ENCODE peak calls at places on chromosomes 2 and 18, in nine cellular contexts. X is GM23248, Q is aorta, M is HepG2, P is GM23338, J is small intestine, A is heart left ventricle, R is dorsolateral prefrontal cortex, L is psoas muscle. E is an unnamed sample.

GRCh38 chr18:48319796-48320638 is 89.2 kb downstream of the ZBTB7C start:
- DNase-seq in X (peak; percentile 58), Q (no peak), M (no peak), P (no peak), J (no peak), A (no peak), R (no peak), L (no peak), E (peak; percentile 35)

GRCh38 chr2:164009801-164010337 is 274.1 kb upstream of the FIGN start:
- DNase-seq in X (no peak), Q (no peak), M (no peak), P (no peak), J (no peak), A (no peak), R (no peak), L (no peak), E (no peak)

GRCh38 chr18:50281972-50282520 is 723 bp upstream of the MBD1 start:
- DNase-seq in X (no peak), Q (no peak), M (no peak), P (no peak), J (no peak), A (no peak), R (no peak), L (no peak), E (no peak)

GRCh38 chr2:27075219-27075871 is 3.1 kb upstream of the EMILIN1 start:
- DNase-seq in X (no peak), Q (no peak), M (no peak), P (no peak), J (no peak), A (peak; percentile 77), R (no peak), L (peak; percentile 71), E (no peak)

GRCh38 chr18:32610116-32610630 is 139.5 kb upstream of the GAREM1 start:
- DNase-seq in X (no peak), Q (no peak), M (no peak), P (no peak), J (no peak), A (no peak), R (no peak), L (no peak), E (no peak)

GRCh38 chr18:76468345-76469275 is 26.4 kb downstream of the ZNF516 start:
- DNase-seq in X (no peak), Q (no peak), M (no peak), P (no peak), J (no peak), A (no peak), R (no peak), L (no peak), E (no peak)

GRCh38 chr2:156436477-156437085 is 402 bp downstream of the GPD2 start:
- DNase-seq in X (peak; percentile 63), Q (no peak), M (no peak), P (peak; percentile 25), J (peak; percentile 56), A (no peak), R (no peak), L (no peak), E (no peak)

GRCh38 chr18:9475643-9476580 is 599 bp downstream of the RALBP1 start:
- DNase-seq in X (peak; percentile 63), Q (no peak), M (no peak), P (peak; percentile 20), J (peak; percentile 38), A (no peak), R (no peak), L (no peak), E (no peak)

DNA sequence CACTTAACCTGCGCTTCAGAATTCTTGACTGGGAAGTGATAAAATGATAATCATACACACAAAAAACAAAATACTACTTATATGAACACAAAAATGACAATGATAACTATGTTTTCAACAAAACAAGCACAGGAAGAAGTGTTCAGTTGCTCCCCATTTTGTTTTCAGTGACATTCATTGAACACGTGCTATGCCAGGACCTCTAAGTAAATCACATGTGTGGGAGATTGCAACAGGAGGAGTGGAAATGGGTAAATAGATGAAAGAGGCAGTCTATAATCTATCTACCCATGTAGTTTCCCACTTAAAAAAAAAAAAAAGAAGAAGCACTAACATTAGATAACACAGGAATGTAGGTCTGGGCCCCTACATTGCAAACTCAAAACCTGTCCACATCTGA is 183.5 kb upstream of the HNRNPA3 start:
- DNase-seq in X (no peak), Q (no peak), M (no peak), P (no peak), J (no peak), A (no peak), R (no peak), L (no peak), E (no peak)
- H3K27ac ChIP-seq in X (no peak overlapping the region), Q (no peak overlapping the region), M (no peak overlapping the region), P (no peak overlapping the region), J (no peak overlapping the region), A (no peak overlapping the region), R (no peak overlapping the region), L (no peak overlapping the region), E (no peak overlapping the region)

GRCh38 chr2:86807121-86807461 is 16.4 kb upstream of the CD8A start:
- DNase-seq in X (no peak), Q (no peak), M (no peak), P (no peak), J (no peak), A (no peak), R (no peak), L (no peak), E (no peak)

GRCh38 chr2:86807462-86808275 is 17.0 kb upstream of the CD8A start:
- DNase-seq in X (peak; percentile 33), Q (no peak), M (peak; percentile 56), P (peak; percentile 82), J (peak; percentile 47), A (peak; percentile 60), R (peak; percentile 75), L (peak; percentile 67), E (peak; percentile 57)

GRCh38 chr2:86809481-86810121 is 18.9 kb upstream of the CD8A start:
- DNase-seq in X (no peak), Q (no peak), M (no peak), P (peak; percentile 11), J (no peak), A (no peak), R (no peak), L (no peak), E (no peak)

GRCh38 chr2:86806059-86806857 is 15.5 kb upstream of the CD8A start:
- DNase-seq in X (no peak), Q (no peak), M (no peak), P (no peak), J (no peak), A (no peak), R (no peak), L (no peak), E (no peak)

DNA sequence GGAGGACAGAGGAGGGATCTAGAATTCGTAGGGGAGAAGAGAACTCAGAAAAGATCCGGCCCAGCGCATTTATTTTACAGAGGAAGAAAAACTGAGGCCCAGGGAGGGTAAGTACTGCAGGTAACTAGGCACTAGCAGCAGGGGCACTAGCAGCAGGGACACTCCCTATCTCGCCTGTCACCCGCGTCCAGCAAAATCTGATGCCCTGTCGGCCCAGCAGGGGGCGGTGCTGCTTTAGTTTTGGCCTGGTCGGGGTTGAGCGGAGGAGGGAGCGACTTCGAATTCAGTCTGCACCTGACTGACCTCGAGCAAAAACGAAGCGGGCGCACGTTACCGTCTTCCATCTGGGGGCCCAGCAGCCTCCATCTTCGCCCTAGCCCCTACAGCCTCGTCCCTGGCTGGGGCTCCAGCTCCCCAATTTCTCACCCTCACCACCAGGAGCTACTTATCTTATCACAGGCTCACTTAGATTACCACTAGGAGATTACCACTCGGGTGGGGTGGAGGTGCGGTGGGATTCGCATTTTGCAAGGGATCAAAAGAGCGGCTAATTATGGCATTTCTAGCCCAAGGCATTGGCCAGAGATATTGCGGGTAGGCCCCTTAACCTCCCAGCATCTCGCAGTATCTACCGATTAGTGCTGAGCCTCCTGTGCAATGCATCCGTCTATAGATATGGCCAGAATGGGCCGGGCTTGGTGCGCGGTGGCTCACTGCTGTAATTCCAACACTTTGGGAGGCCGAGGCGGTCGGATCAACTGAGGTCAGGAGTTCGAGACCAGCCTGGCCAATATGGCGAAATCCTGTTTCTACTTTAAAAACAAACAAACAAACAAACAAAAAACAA is 17.8 kb upstream of the CD8A start:
- DNase-seq in X (peak; percentile 80), Q (peak; percentile 96), M (peak; percentile 87), P (peak; percentile 92), J (peak; percentile 92), A (peak; percentile 82), R (peak; percentile 89), L (peak; percentile 92), E (peak; percentile 86)
- H3K27ac ChIP-seq in X (no peak overlapping the region), Q (no peak overlapping the region), M (no peak overlapping the region), P (no peak overlapping the region), J (no peak overlapping the region), A (no peak overlapping the region), R (peak overlapping the region; percentile 68), L (no peak overlapping the region), E (no peak overlapping the region)

DNA sequence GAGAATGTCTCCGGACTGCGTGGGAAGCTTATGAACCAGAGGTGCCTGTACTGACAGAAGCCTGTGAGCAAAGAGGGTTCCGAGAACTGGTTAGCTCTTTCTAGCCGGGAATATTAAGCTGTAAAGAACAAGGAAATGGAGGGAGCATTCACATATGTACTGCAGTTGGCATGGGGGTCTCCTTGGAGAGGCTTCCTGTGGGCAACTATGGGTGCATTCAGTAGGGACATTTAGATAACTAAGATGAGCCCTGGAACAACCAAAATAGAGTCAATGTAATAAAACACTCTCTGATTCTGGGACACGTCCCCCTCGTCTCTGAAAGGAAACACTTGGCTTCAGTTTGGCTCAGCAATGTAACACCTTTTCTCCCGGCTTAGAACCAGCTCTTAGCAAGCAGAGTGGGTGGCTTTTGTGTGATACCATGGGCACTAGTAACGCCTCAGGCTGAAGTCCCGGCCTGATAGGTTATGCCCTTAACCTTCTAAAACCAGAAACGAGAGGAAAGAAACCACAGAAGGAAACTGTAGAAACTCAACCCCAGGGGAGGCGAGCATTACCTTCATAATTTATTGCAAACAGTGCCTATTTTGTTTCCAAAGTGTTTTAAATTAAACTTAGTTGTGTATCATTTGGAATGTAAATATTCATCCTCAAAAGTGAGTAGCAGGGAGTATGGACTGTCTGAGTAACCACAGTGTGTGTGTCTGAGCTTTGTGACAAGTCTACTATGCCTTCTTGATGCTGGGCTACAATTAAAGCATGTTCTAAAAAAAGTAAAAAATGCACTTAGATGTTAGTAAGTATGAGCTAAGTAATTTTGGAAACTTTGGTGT is 48.9 kb upstream of the LPIN2 start:
- DNase-seq in X (no peak), Q (no peak), M (no peak), P (no peak), J (no peak), A (no peak), R (no peak), L (no peak), E (peak; percentile 18)
- H3K27ac ChIP-seq in X (no peak overlapping the region), Q (no peak overlapping the region), M (peak overlapping the region; percentile 92), P (no peak overlapping the region), J (peak overlapping the region; percentile 96), A (no peak overlapping the region), R (no peak overlapping the region), L (no peak overlapping the region), E (peak overlapping the region; percentile 66)

GRCh38 chr2:45765847-45766254 is 114.4 kb downstream of the PRKCE start:
- DNase-seq in X (no peak), Q (no peak), M (no peak), P (no peak), J (peak; percentile 44), A (no peak), R (no peak), L (no peak), E (no peak)

GRCh38 chr2:45763797-45764196 is 112.3 kb downstream of the PRKCE start:
- DNase-seq in X (no peak), Q (no peak), M (no peak), P (no peak), J (no peak), A (no peak), R (no peak), L (no peak), E (no peak)

GRCh38 chr2:45763256-45763655 is 111.8 kb downstream of the PRKCE start:
- DNase-seq in X (no peak), Q (no peak), M (no peak), P (no peak), J (no peak), A (no peak), R (no peak), L (no peak), E (no peak)

GRCh38 chr2:45761660-45762059 is 110.2 kb downstream of the PRKCE start:
- DNase-seq in X (no peak), Q (no peak), M (no peak), P (no peak), J (no peak), A (no peak), R (no peak), L (no peak), E (no peak)

GRCh38 chr2:45765007-45765767 is 113.7 kb downstream of the PRKCE start:
- DNase-seq in X (no peak), Q (no peak), M (no peak), P (no peak), J (no peak), A (no peak), R (no peak), L (no peak), E (no peak)
- H3K27ac ChIP-seq in X (no peak overlapping the region), Q (no peak overlapping the region), M (no peak overlapping the region), P (no peak overlapping the region), J (no peak overlapping the region), A (no peak overlapping the region), R (no peak overlapping the region), L (no peak overlapping the region), E (no peak overlapping the region)